ENCODE peak calls at places on chromosome 12, in ten cellular contexts. K is retinal pigment epithelial cell, M is tibial artery, V is fibroblast of the aortic adventitia, Z is GM12865, D is uterus, L is astrocyte of the spinal cord, F is BJ, G is sigmoid colon, T is A673. B is an unnamed sample.

GRCh38 chr12:110853856-110854255 is 7.1 kb downstream of the CCDC63 start:
- DNase-seq in K (no peak), M (no peak), V (peak; percentile 24), Z (no peak), D (no peak), L (no peak), F (no peak), G (no peak), T (peak; percentile 78), B (no peak)

GRCh38 chr12:70507442-70507841 is 129.8 kb downstream of the PTPRB start:
- DNase-seq in K (no peak), M (no peak), V (peak; percentile 85), Z (no peak), D (no peak), L (peak; percentile 25), F (no peak), G (no peak), T (no peak), B (no peak)

GRCh38 chr12:58176296-58176869 is 235.0 kb downstream of the ATP23 start:
- DNase-seq in K (no peak), M (no peak), V (peak; percentile 5), Z (peak; percentile 40), D (no peak), L (peak; percentile 33), F (no peak), G (no peak), T (peak; percentile 78), B (no peak)

GRCh38 chr12:19912996-19913395 is 455.3 kb upstream of the PDE3A start:
- DNase-seq in K (no peak), M (no peak), V (no peak), Z (no peak), D (no peak), L (no peak), F (no peak), G (no peak), T (no peak), B (no peak)

GRCh38 chr12:53476769-53477209 is 22.5 kb downstream of the MAP3K12 start:
- DNase-seq in K (no peak), M (no peak), V (peak; percentile 51), Z (no peak), D (no peak), L (no peak), F (no peak), G (no peak), T (peak; percentile 77), B (no peak)

GRCh38 chr12:21502164-21502496 is 541 bp downstream of the GOLT1B start:
- DNase-seq in K (no peak), M (no peak), V (peak; percentile 33), Z (peak; percentile 45), D (no peak), L (peak; percentile 36), F (no peak), G (peak; percentile 66), T (peak; percentile 39), B (no peak)

GRCh38 chr12:117472983-117473382 is 111.6 kb upstream of the NOS1 start:
- DNase-seq in K (no peak), M (no peak), V (no peak), Z (no peak), D (no peak), L (no peak), F (no peak), G (no peak), T (peak; percentile 22), B (no peak)

GRCh38 chr12:116202940-116203339 is 74.6 kb downstream of the MED13L start:
- DNase-seq in K (no peak), M (no peak), V (peak; percentile 21), Z (no peak), D (no peak), L (peak; percentile 50), F (no peak), G (no peak), T (no peak), B (no peak)

GRCh38 chr12:21972055-21972454 is 30.8 kb upstream of the ABCC9 start:
- DNase-seq in K (no peak), M (no peak), V (peak; percentile 35), Z (no peak), D (no peak), L (no peak), F (no peak), G (no peak), T (no peak), B (no peak)

GRCh38 chr12:102298022-102298421 is 100.4 kb upstream of the PMCH start:
- DNase-seq in K (no peak), M (no peak), V (peak; percentile 61), Z (no peak), D (no peak), L (no peak), F (peak; percentile 84), G (no peak), T (no peak), B (no peak)

GRCh38 chr12:44117368-44117767 is 281.5 kb downstream of the TMEM117 start:
- DNase-seq in K (no peak), M (no peak), V (peak; percentile 0), Z (peak; percentile 14), D (no peak), L (no peak), F (no peak), G (no peak), T (no peak), B (no peak)

GRCh38 chr12:3129301-3130052 is 52.3 kb downstream of the TSPAN9 start:
- DNase-seq in K (no peak), M (no peak), V (no peak), Z (peak; percentile 33), D (no peak), L (peak; percentile 87), F (no peak), G (no peak), T (no peak), B (no peak)

GRCh38 chr12:43937947-43938346 is 102.1 kb downstream of the TMEM117 start:
- DNase-seq in K (peak; percentile 12), M (no peak), V (peak; percentile 16), Z (peak; percentile 16), D (no peak), L (no peak), F (no peak), G (no peak), T (peak; percentile 54), B (no peak)

GRCh38 chr12:19783547-19784444 is 344.5 kb downstream of the AEBP2 start:
- DNase-seq in K (no peak), M (no peak), V (no peak), Z (no peak), D (no peak), L (no peak), F (no peak), G (no peak), T (no peak), B (no peak)

GRCh38 chr12:89721291-89721987 is 12.8 kb upstream of the ATP2B1 start:
- DNase-seq in K (no peak), M (no peak), V (no peak), Z (peak; percentile 65), D (no peak), L (no peak), F (no peak), G (no peak), T (no peak), B (no peak)

GRCh38 chr12:102376251-102376747 is 104.1 kb downstream of the IGF1 start:
- DNase-seq in K (no peak), M (no peak), V (peak; percentile 23), Z (no peak), D (peak; percentile 15), L (no peak), F (no peak), G (no peak), T (no peak), B (no peak)

GRCh38 chr12:132507656-132508055 is 17.7 kb downstream of the FBRSL1 start:
- DNase-seq in K (no peak), M (no peak), V (no peak), Z (no peak), D (no peak), L (no peak), F (no peak), G (no peak), T (no peak), B (no peak)
- TF ChIP-seq CTCF in K (peak; percentile 25), M (no peak), V (no peak), Z (no peak), D (no peak), L (no peak), F (no peak), G (no peak), T (peak; percentile 29), B (no peak)

DNA sequence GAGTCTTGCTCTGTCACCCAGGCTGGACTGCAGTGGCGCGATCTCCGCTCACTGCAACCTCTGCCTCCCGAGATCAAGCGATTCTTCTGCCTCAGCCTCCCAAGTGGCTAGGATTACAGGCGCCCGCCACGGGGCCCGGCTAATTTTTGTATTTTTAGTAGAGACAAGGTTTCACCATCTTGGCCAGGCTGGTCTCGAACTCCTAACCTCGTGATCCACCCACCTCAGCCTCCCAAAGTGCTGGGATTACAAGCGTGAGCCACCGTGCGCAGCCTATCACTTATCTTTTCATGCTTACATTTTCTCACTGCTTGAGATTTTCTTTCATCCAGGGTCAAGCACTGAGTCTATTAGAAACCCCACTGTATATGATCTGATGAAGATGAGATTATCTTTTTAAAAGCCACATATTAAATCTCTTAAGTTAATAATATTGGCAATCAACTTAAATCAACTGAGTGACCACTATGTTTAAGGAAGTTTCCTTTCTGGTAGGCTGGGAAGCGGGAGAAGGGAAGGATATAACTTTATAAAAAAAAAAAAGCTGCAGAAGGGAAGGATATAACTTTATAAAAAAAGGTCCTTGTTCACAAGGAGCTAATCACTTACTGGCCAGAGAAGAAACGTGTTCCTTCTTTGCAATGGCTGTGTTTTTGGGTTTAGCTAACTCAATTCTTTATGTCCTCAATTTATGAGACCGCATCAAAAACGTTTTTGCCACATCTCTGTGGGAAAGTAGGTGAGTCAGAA is 1.3 kb upstream of the MDM2 start:
- DNase-seq in K (no peak), M (no peak), V (no peak), Z (no peak), D (no peak), L (no peak), F (no peak), G (no peak), T (no peak), B (no peak)
- H3K4me3 ChIP-seq in K (no peak overlapping the region), M (peak overlapping the region; percentile 74), V (no peak overlapping the region), Z (peak overlapping the region; percentile 93), D (peak overlapping the region; percentile 99), L (no peak overlapping the region), F (no peak overlapping the region), G (no peak overlapping the region), T (no peak overlapping the region), B (no peak overlapping the region)

DNA sequence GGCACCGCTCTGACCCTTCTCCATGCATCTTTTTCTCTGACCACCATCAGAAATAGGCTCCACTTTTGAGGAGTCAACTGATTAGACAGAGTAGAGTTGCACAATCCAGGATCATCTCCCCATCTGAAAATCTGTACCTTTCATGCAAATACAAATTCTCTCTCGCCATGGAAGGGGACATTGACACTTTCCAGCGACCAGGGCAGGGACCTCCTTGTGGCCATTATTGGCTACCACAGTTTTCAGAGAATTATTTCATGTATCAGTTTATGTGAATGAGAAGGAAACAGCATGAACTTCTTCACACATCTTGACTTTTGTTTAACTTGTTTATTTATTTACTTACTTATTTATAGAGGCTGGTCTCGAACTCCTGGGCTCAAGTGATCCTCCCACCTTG is 13.8 kb upstream of the RAN start:
- DNase-seq in K (no peak), M (no peak), V (no peak), Z (no peak), D (no peak), L (no peak), F (no peak), G (peak; percentile 2), T (no peak), B (no peak)
- TF ChIP-seq CTCF in K (no peak), M (no peak), V (no peak), Z (no peak), D (no peak), L (no peak), F (no peak), G (no peak), T (no peak), B (no peak)

GRCh38 chr12:67797769-67798168 is 149.2 kb downstream of the DYRK2 start:
- DNase-seq in K (no peak), M (no peak), V (no peak), Z (no peak), D (no peak), L (no peak), F (no peak), G (no peak), T (no peak), B (no peak)
- H3K4me3 ChIP-seq in K (no peak overlapping the region), M (no peak overlapping the region), V (no peak overlapping the region), Z (no peak overlapping the region), D (no peak overlapping the region), L (no peak overlapping the region), F (no peak overlapping the region), G (no peak overlapping the region), T (no peak overlapping the region), B (no peak overlapping the region)

B was measured in AG04449.